ENCODE peak calls at places on chromosomes 7 and 10, in ten cellular contexts. L is endodermal cell; X is bronchial epithelial cell; T is HL-60; C is choroid plexus epithelial cell; V is kidney; Z is thoracic aorta; A is left ventricle myocardium inferior; S is fibroblast of the aortic adventitia; O is CD8-positive, alpha-beta T cell. D is an unnamed sample.

GRCh38 chr7:5533821-5534367 is 110.3 kb upstream of the TNRC18 start:
- DNase-seq in Z (no peak), O (no peak), S (no peak), T (no peak), C (no peak), X (no peak), A (no peak), V (no peak), L (no peak), D (no peak)

GRCh38 chr7:107694395-107694794 is 33.8 kb downstream of the SLC26A4 start:
- DNase-seq in V (no peak), T (no peak), Z (no peak), X (no peak), C (peak), S (peak), L (no peak), A (no peak), O (no peak), D (no peak)

GRCh38 chr10:4241724-4242345 is 456.8 kb upstream of the KLF6 start:
- DNase-seq in X (no peak), S (peak), O (no peak), L (peak), V (no peak), A (peak), C (peak), T (no peak), Z (no peak), D (no peak)

GRCh38 chr7:74449809-74450397 is 3.8 kb upstream of the GTF2IRD1 start:
- DNase-seq in X (peak), O (peak), A (peak), T (peak), C (peak), S (peak), V (no peak), L (peak), Z (no peak), D (no peak)

GRCh38 chr7:20793686-20794394 is 7.2 kb upstream of the SP8 start:
- DNase-seq in L (peak), A (no peak), C (no peak), T (no peak), X (no peak), S (no peak), V (no peak), Z (no peak), O (no peak), D (no peak)

GRCh38 chr10:48896756-48897437 is 42.7 kb downstream of the LRRC18 start:
- DNase-seq in C (no peak), X (no peak), Z (no peak), O (no peak), A (no peak), V (peak), T (no peak), S (no peak), L (peak), D (no peak)

GRCh38 chr10:73218466-73219191 is 28.4 kb downstream of the DNAJC9 start:
- DNase-seq in Z (no peak), V (no peak), X (peak), S (peak), L (no peak), C (peak), A (no peak), T (peak), O (no peak), D (no peak)

GRCh38 chr7:138768251-138768650 is 29.5 kb upstream of the TMEM213 start:
- DNase-seq in S (no peak), Z (no peak), T (no peak), L (no peak), C (no peak), X (no peak), O (no peak), V (peak), A (no peak), D (no peak)

GRCh38 chr10:47025253-47025539 is 114.0 kb downstream of the PTPN20 start:
- DNase-seq in C (no peak), A (no peak), T (no peak), X (no peak), L (no peak), O (no peak), Z (no peak), V (no peak), S (no peak), D (no peak)

GRCh38 chr7:51019231-51019844 is 236.6 kb upstream of the GRB10 start:
- DNase-seq in Z (no peak), X (peak), L (no peak), C (peak), T (no peak), A (no peak), S (peak), O (no peak), V (no peak), D (no peak)

GRCh38 chr10:77240042-77240619 is 397.5 kb downstream of the KCNMA1 start:
- DNase-seq in X (no peak), Z (no peak), T (no peak), O (no peak), A (no peak), S (no peak), C (no peak), V (no peak), L (no peak), D (peak)

GRCh38 chr7:97064020-97064419 is 39.4 kb upstream of the DLX5 start:
- DNase-seq in C (no peak), A (no peak), X (no peak), O (no peak), S (no peak), V (no peak), Z (no peak), T (no peak), L (no peak), D (peak)

GRCh38 chr7:94696981-94697670 is 41.2 kb upstream of the SGCE start:
- DNase-seq in V (no peak), L (no peak), A (no peak), Z (peak), T (no peak), S (peak), C (peak), O (no peak), X (peak), D (no peak)

GRCh38 chr10:119333146-119333792 is 125.9 kb downstream of the GRK5 start:
- DNase-seq in Z (no peak), A (no peak), S (no peak), X (peak), C (peak), L (peak), O (peak), V (no peak), T (no peak), D (no peak)

GRCh38 chr10:87589653-87590052 is 70.0 kb upstream of the PAPSS2 start:
- DNase-seq in C (peak), T (no peak), S (peak), Z (no peak), O (no peak), X (peak), A (no peak), V (no peak), L (no peak), D (no peak)

GRCh38 chr10:120963587-120964220 is 112.5 kb downstream of the WDR11 start:
- DNase-seq in L (no peak), X (no peak), V (no peak), T (no peak), C (no peak), O (no peak), S (no peak), A (no peak), Z (no peak), D (no peak)

GRCh38 chr10:44963772-44964633 is 4.4 kb downstream of the RASSF4 start:
- DNase-seq in A (peak), O (no peak), Z (no peak), S (no peak), T (no peak), C (no peak), X (no peak), L (no peak), V (peak), D (no peak)

GRCh38 chr10:129685271-129685670 is 218.2 kb downstream of the MGMT start:
- DNase-seq in C (no peak), S (no peak), X (no peak), V (no peak), L (peak), Z (no peak), O (no peak), T (no peak), A (no peak), D (no peak)

GRCh38 chr10:9230625-9231024 is 1176.1 kb downstream of the GATA3 start:
- DNase-seq in S (no peak), Z (no peak), C (no peak), A (no peak), L (no peak), O (no peak), T (no peak), X (no peak), V (no peak), D (no peak)

GRCh38 chr7:124652237-124652636 is 113.4 kb downstream of the GPR37 start:
- DNase-seq in S (no peak), A (no peak), C (peak), O (no peak), T (no peak), Z (no peak), V (no peak), X (peak), L (no peak), D (no peak)

GRCh38 chr7:119665791-119666190 is 607.2 kb upstream of the KCND2 start:
- DNase-seq in C (peak), S (no peak), Z (no peak), L (no peak), O (no peak), V (no peak), T (no peak), X (no peak), A (no peak), D (no peak)

GRCh38 chr7:4738711-4739527 is 36.5 kb upstream of the AP5Z1 start:
- DNase-seq in L (peak), O (peak), C (peak), Z (peak), T (peak), A (no peak), S (peak), V (no peak), X (peak), D (no peak)

GRCh38 chr7:97751566-97751965 is 19.7 kb downstream of the TAC1 start:
- DNase-seq in X (no peak), Z (no peak), O (no peak), C (no peak), S (no peak), V (no peak), L (no peak), T (no peak), A (no peak), D (no peak)

GRCh38 chr10:44948713-44949112 is 10.9 kb upstream of the RASSF4 start:
- DNase-seq in Z (no peak), V (no peak), A (no peak), O (no peak), L (no peak), T (no peak), S (no peak), X (no peak), C (no peak), D (no peak)

GRCh38 chr7:108417926-108418325 is 38.3 kb downstream of the NRCAM start:
- DNase-seq in L (no peak), A (no peak), Z (no peak), C (peak), S (no peak), O (no peak), T (no peak), V (no peak), X (no peak), D (no peak)

GRCh38 chr7:32275216-32275979 is 205.2 kb upstream of the PDE1C start:
- DNase-seq in T (peak), C (no peak), L (no peak), Z (no peak), V (no peak), S (no peak), O (no peak), A (no peak), X (no peak), D (no peak)

GRCh38 chr7:140402178-140402835 is 1.6 kb upstream of the RAB19 start:
- DNase-seq in O (no peak), S (peak), C (peak), T (no peak), A (no peak), L (no peak), V (no peak), Z (no peak), X (peak), D (no peak)

GRCh38 chr7:41421056-41421455 is 281.8 kb downstream of the INHBA start:
- DNase-seq in C (no peak), L (no peak), O (no peak), S (no peak), T (no peak), X (no peak), V (no peak), A (no peak), Z (no peak), D (no peak)

GRCh38 chr7:136528329-136528728 is 340.1 kb upstream of the CHRM2 start:
- DNase-seq in Z (no peak), X (peak), L (no peak), S (peak), V (no peak), C (peak), T (no peak), O (no peak), A (no peak), D (no peak)

GRCh38 chr7:90747521-90747920 is 151.4 kb downstream of the CDK14 start:
- DNase-seq in Z (no peak), S (no peak), A (no peak), O (no peak), T (no peak), C (no peak), V (no peak), L (no peak), X (no peak), D (no peak)

GRCh38 chr10:109920011-109920410 is 3.3 kb downstream of the XPNPEP1 start:
- DNase-seq in L (no peak), A (no peak), V (no peak), O (peak), T (no peak), X (no peak), Z (no peak), C (no peak), S (no peak), D (no peak)

GRCh38 chr7:94907420-94908203 is at the start of gene PPP1R9A:
- DNase-seq in X (no peak), C (no peak), O (no peak), S (no peak), T (no peak), A (peak), L (peak), V (peak), Z (no peak), D (no peak)

GRCh38 chr7:22443370-22444180 is 56.4 kb downstream of the STEAP1B start:
- DNase-seq in X (peak), L (no peak), V (no peak), C (peak), A (no peak), S (no peak), O (no peak), Z (no peak), T (no peak), D (no peak)

DNA sequence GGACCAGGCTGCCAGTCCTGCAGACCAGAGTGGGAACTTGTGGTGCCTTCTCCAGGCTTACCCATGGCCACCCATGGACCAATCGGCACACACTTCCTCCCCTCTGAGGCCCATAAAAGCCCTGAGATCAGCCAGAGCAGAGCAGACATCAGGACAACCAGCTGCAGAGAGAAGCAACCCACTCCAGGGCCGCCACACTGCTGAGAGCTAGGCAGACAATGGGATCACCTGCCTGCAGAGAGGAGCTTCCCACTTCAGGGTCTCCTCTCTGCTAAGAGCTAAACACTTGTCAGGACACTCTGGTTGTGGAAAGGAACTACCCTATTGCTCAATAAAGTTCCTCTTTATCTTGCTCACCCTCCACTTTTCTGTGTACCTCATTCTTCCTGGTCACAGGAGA is 34.0 kb downstream of the C7orf25 start:
- DNase-seq in L (no peak), O (no peak), T (peak), Z (no peak), A (no peak), X (no peak), V (no peak), C (no peak), S (no peak), D (no peak)
- H3K4me3 ChIP-seq in L (no peak), O (no peak), T (no peak), Z (no peak), A (no peak), X (no peak), V (no peak), C (no peak), S (no peak), D (no peak)

GRCh38 chr10:125003146-125003900 is 61.4 kb downstream of the ZRANB1 start:
- DNase-seq in X (no peak), V (peak), A (no peak), O (no peak), T (no peak), S (no peak), Z (no peak), C (no peak), L (peak), D (no peak)
- TF ChIP-seq CTCF in X (no peak), V (no peak), A (no peak), O (no peak), T (no peak), S (no peak), Z (peak), C (peak), L (peak), D (no peak)

GRCh38 chr10:71213761-71214440 is 1.5 kb downstream of the UNC5B start:
- DNase-seq in S (peak), V (no peak), O (no peak), C (peak), A (no peak), T (no peak), Z (no peak), L (peak), X (peak), D (no peak)
- H3K4me3 ChIP-seq in S (peak), V (peak), O (no peak), C (peak), A (peak), T (no peak), Z (peak), L (peak), X (peak), D (no peak)

GRCh38 chr7:67463983-67464382 is 467.4 kb downstream of the TYW1 start:
- DNase-seq in L (no peak), X (no peak), S (no peak), V (no peak), T (no peak), Z (no peak), O (no peak), A (no peak), C (no peak), D (no peak)

GRCh38 chr7:67470256-67470751 is 473.7 kb downstream of the TYW1 start:
- DNase-seq in O (no peak), T (no peak), A (peak), X (no peak), L (no peak), C (no peak), Z (no peak), S (no peak), V (no peak), D (peak)

GRCh38 chr7:67462781-67463191 is 466.2 kb downstream of the TYW1 start:
- DNase-seq in O (no peak), S (no peak), Z (no peak), L (no peak), T (no peak), C (no peak), V (peak), A (no peak), X (no peak), D (peak)

GRCh38 chr7:67466109-67466508 is 469.5 kb downstream of the TYW1 start:
- DNase-seq in A (no peak), S (no peak), L (no peak), V (no peak), C (no peak), O (no peak), X (no peak), T (no peak), Z (no peak), D (no peak)
- TF ChIP-seq CTCF in A (no peak), S (no peak), L (no peak), V (no peak), C (no peak), O (no peak), X (no peak), T (no peak), Z (no peak), D (no peak)

DNA sequence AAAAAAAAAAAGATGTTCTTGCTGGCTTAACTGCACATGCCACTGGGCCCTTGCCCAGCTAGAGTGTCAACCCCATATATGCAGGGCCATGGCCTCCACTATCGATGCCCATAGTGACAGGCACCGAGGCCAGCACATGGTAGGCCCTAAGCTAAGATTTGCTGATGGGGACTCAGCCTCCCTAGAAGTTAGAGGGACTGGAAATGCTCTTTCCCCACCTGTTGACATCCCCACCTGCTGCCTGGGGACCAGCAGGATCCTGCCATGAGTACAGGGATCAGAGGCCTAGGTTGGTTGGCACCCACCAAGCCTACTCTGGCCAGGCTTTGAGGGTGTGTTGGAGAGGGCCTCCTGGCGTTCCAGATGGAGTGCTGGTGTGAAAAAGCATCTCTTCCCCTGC is 16.0 kb upstream of the SLC18A2 start:
- DNase-seq in V (no peak), O (no peak), L (no peak), C (no peak), T (no peak), A (no peak), Z (no peak), S (no peak), X (no peak), D (no peak)
- H3K4me3 ChIP-seq in V (no peak), O (no peak), L (no peak), C (no peak), T (no peak), A (no peak), Z (no peak), S (no peak), X (no peak), D (no peak)

DNA sequence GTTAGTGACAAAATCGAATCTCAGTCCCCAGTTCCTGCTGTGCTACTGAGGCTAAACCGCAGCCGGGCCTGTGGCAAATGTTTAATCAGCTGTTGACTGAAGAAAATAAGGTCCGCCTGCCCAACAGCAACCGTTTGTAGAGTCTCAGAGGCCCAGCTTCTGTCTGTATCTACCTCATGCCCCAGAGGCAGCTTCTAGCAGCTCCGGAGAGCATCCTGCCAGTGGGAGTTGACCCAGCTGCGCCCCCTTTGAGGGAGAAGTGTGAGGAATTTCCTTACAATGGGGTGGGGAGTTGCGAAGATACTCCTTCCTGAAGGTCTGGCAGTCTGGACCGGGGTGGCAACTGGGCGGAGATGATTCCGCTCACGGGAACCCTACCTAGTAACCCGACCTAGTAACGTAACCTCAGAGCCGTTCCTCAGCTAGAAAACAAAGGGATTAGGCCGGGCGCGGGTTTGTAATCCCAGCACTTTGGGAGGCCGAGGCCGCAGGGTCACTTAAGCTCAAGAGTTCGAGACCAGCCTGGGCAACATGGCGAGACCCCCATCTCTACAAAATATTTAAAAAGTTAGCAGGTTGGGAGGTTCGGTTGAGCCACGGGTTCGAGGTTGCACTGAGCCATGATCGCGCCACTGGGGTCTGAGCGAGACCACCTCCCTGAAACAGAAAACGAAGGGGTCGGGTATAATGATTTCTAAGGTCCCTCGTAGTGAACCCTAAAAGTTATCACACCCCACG is 846 bp upstream of the ZNF775 start:
- DNase-seq in L (peak), Z (no peak), T (peak), A (peak), C (peak), X (peak), O (peak), V (peak), S (peak), D (no peak)
- TF ChIP-seq CTCF in L (peak), Z (no peak), T (no peak), A (peak), C (peak), X (peak), O (no peak), V (no peak), S (no peak), D (peak)